ENCODE peak calls at places on chromosomes 1 and 21, in six cellular contexts. Y, Z, G, S, D and H are unnamed samples.

GRCh38 chr1:185453496-185454192 is 136.6 kb upstream of the IVNS1ABP start:
- DNase-seq in Y (peak; percentile 81), Z (no peak), G (no peak), S (no peak), D (no peak), H (no peak)

GRCh38 chr1:224106568-224107281 is 7.2 kb upstream of the FBXO28 start:
- DNase-seq in Y (peak; percentile 46), Z (no peak), G (no peak), S (peak; percentile 59), D (peak; percentile 11), H (no peak)

GRCh38 chr1:27436204-27437159 is 44.1 kb downstream of the GPR3 start:
- DNase-seq in Y (peak; percentile 65), Z (no peak), G (peak; percentile 56), S (peak; percentile 51), D (no peak), H (no peak)

GRCh38 chr1:66331641-66332523 is 202.1 kb upstream of the SGIP1 start:
- DNase-seq in Y (peak; percentile 88), Z (peak; percentile 69), G (peak; percentile 61), S (peak; percentile 85), D (peak; percentile 77), H (peak; percentile 87)

GRCh38 chr1:23401313-23401712 is 23.2 kb downstream of the TCEA3 start:
- DNase-seq in Y (no peak), Z (no peak), G (no peak), S (no peak), D (no peak), H (no peak)

GRCh38 chr1:72011721-72012120 is 270.6 kb downstream of the NEGR1 start:
- DNase-seq in Y (no peak), Z (no peak), G (no peak), S (no peak), D (no peak), H (no peak)

GRCh38 chr21:42479582-42479981 is 16.4 kb downstream of the RSPH1 start:
- DNase-seq in Y (no peak), Z (no peak), G (no peak), S (no peak), D (no peak), H (peak; percentile 51)

GRCh38 chr1:25135903-25136302 is 96.4 kb downstream of the SYF2 start:
- DNase-seq in Y (no peak), Z (no peak), G (no peak), S (no peak), D (no peak), H (no peak)

GRCh38 chr1:109091196-109092193 is 931 bp downstream of the TMEM167B start:
- DNase-seq in Y (peak; percentile 16), Z (no peak), G (no peak), S (peak; percentile 12), D (no peak), H (no peak)

GRCh38 chr1:181479137-181479745 is 4.1 kb upstream of the CACNA1E start:
- DNase-seq in Y (peak; percentile 55), Z (no peak), G (no peak), S (peak; percentile 31), D (peak; percentile 43), H (no peak)

GRCh38 chr1:10251325-10252103 is 41.1 kb downstream of the KIF1B start:
- DNase-seq in Y (peak; percentile 55), Z (no peak), G (no peak), S (no peak), D (no peak), H (no peak)

GRCh38 chr1:203842559-203842876 is 18.9 kb upstream of the SNRPE start:
- DNase-seq in Y (no peak), Z (no peak), G (no peak), S (no peak), D (no peak), H (no peak)

GRCh38 chr1:31617218-31617916 is at the start of gene HCRTR1:
- DNase-seq in Y (no peak), Z (no peak), G (no peak), S (no peak), D (no peak), H (no peak)

GRCh38 chr1:20216574-20216973 is 30.3 kb upstream of the PLA2G2C start:
- DNase-seq in Y (peak; percentile 5), Z (no peak), G (no peak), S (no peak), D (no peak), H (no peak)

GRCh38 chr1:198671136-198671535 is 32.3 kb downstream of the PTPRC start:
- DNase-seq in Y (no peak), Z (no peak), G (no peak), S (no peak), D (no peak), H (no peak)

GRCh38 chr1:76070538-76070937 is 4.0 kb upstream of the ST6GALNAC3 start:
- DNase-seq in Y (no peak), Z (no peak), G (no peak), S (no peak), D (no peak), H (no peak)

GRCh38 chr1:156896490-156897033 is 3.0 kb downstream of the PEAR1 start:
- DNase-seq in Y (peak; percentile 85), Z (no peak), G (no peak), S (no peak), D (no peak), H (no peak)

GRCh38 chr1:42420911-42421585 is 34.8 kb downstream of the ZMYND12 start:
- DNase-seq in Y (peak; percentile 90), Z (no peak), G (no peak), S (peak; percentile 59), D (no peak), H (no peak)

GRCh38 chr1:33244143-33244808 is 12.0 kb upstream of the ZNF362 start:
- DNase-seq in Y (peak; percentile 7), Z (no peak), G (no peak), S (no peak), D (no peak), H (no peak)

GRCh38 chr1:37439672-37439995 is 34.7 kb upstream of the ZC3H12A start:
- DNase-seq in Y (no peak), Z (no peak), G (no peak), S (no peak), D (no peak), H (no peak)

GRCh38 chr21:43369124-43369523 is 57.8 kb downstream of the SIK1 start:
- DNase-seq in Y (no peak), Z (no peak), G (no peak), S (no peak), D (no peak), H (no peak)

GRCh38 chr1:7265771-7266371 is 480.6 kb downstream of the CAMTA1 start:
- DNase-seq in Y (peak; percentile 93), Z (peak; percentile 28), G (no peak), S (no peak), D (no peak), H (peak; percentile 81)

GRCh38 chr1:204806943-204807624 is 63.6 kb upstream of the NFASC start:
- DNase-seq in Y (peak; percentile 72), Z (peak; percentile 81), G (peak; percentile 72), S (peak; percentile 59), D (peak; percentile 93), H (peak; percentile 88)

GRCh38 chr1:16076003-16076870 is 2.8 kb upstream of the FAM131C start:
- DNase-seq in Y (peak; percentile 89), Z (no peak), G (no peak), S (no peak), D (no peak), H (no peak)

GRCh38 chr1:206684478-206685255 is at the start of gene MAPKAPK2:
- DNase-seq in Y (peak; percentile 59), Z (peak; percentile 71), G (peak; percentile 77), S (peak; percentile 80), D (peak; percentile 74), H (peak; percentile 87)

GRCh38 chr1:228471762-228472398 is 15.3 kb upstream of the RNF187 start:
- DNase-seq in Y (peak; percentile 31), Z (no peak), G (no peak), S (no peak), D (no peak), H (no peak)
- TF ChIP-seq CTCF in Y (peak; percentile 48), Z (peak; percentile 11), G (peak; percentile 19), S (no peak), D (peak; percentile 38), H (peak; percentile 39)

GRCh38 chr1:41272601-41273000 is 30.5 kb upstream of the SCMH1 start:
- DNase-seq in Y (no peak), Z (no peak), G (no peak), S (no peak), D (no peak), H (no peak)

DNA sequence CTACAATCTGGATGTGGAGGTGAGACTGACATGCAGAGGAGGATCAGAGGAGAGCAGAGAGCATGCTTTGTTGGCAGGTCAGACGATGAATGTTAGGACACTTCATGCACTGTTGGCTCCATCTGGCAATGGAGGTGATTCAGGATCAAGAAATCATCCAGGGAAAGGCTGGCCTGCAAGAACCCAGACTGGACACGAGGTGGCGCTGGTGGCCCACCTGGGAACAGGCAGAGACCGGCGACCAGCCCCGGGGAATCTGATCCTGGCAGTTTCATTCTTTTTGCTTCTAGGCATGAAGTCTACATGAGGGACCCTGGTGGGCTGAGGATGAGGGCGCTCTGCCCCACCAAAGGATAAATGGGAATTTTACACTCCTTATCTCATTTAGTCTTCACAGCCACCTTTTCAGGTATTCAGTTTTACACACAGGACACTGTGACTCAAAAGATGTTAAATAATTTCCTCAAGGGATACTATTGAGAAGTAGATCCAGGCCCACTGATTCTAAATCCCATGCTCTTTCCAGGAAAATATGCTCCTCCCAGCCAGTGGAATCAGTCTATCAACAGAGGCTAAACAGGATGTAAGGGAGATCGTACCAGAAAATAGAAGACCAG is 26.2 kb upstream of the SCMH1 start:
- DNase-seq in Y (peak; percentile 70), Z (peak; percentile 78), G (peak; percentile 64), S (peak; percentile 70), D (peak; percentile 88), H (peak; percentile 91)
- TF ChIP-seq CTCF in Y (peak; percentile 94), Z (peak; percentile 96), G (peak; percentile 98), S (peak; percentile 96), D (peak; percentile 94), H (peak; percentile 97)

GRCh38 chr1:175633801-175634200 is 109.6 kb downstream of the TNR start:
- DNase-seq in Y (no peak), Z (no peak), G (no peak), S (no peak), D (no peak), H (no peak)

GRCh38 chr1:175635092-175635491 is 108.3 kb downstream of the TNR start:
- DNase-seq in Y (no peak), Z (no peak), G (no peak), S (no peak), D (no peak), H (no peak)

GRCh38 chr1:175630076-175630475 is 113.3 kb downstream of the TNR start:
- DNase-seq in Y (no peak), Z (no peak), G (no peak), S (no peak), D (no peak), H (no peak)

GRCh38 chr1:175629318-175629694 is 114.1 kb downstream of the TNR start:
- DNase-seq in Y (no peak), Z (no peak), G (no peak), S (no peak), D (no peak), H (no peak)

DNA sequence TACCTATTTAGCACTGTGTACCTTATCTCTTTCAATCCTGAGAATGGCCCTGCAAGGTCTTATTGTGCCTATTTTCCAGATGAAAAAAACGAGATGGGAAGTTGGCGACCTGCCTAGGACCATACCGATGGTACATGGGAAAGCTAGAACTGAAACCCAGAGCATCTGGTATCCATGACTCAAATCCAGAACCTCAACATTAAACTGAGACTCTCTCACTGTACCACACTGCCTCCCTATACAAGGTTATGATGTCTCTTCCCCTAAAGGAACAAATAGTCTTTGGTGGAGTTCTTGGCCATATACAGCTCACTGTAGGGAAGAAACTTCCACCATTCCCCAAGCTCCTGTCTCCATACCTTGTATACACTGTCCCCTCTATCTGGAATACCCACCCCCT is 110.7 kb downstream of the TNR start:
- DNase-seq in Y (no peak), Z (no peak), G (no peak), S (no peak), D (no peak), H (no peak)
- TF ChIP-seq CTCF in Y (no peak), Z (no peak), G (no peak), S (no peak), D (no peak), H (no peak)

GRCh38 chr1:246002725-246003441 is 504.2 kb downstream of the SMYD3 start:
- DNase-seq in Y (peak; percentile 91), Z (peak; percentile 87), G (peak; percentile 86), S (peak; percentile 89), D (peak; percentile 91), H (peak; percentile 93)
- TF ChIP-seq CTCF in Y (peak; percentile 82), Z (peak; percentile 65), G (peak; percentile 55), S (peak; percentile 85), D (peak; percentile 93), H (peak; percentile 94)